ENCODE peak calls at places on chromosomes 1 and 21, in six cellular contexts. One of them, this sample, is unnamed.
A peak's percentile ranks its signal among the peaks of the same experiment; 100 is the strongest.

GRCh38 chr1:115184951-115185331 is 95.6 kb upstream of the TSPAN2 start:
- DNase-seq in K562: no peak
- DNase-seq in GM12878: no peak
- DNase-seq in H1: no peak
- DNase-seq in HepG2: no peak
- DNase-seq in SK-N-SH: no peak
- DNase-seq in this sample: no peak

GRCh38 chr21:32917392-32918135 is 108.2 kb upstream of the OLIG2 start:
- DNase-seq in K562: no peak
- DNase-seq in GM12878: no peak
- DNase-seq in H1: no peak
- DNase-seq in SK-N-SH: no peak
- DNase-seq in HepG2: no peak
- DNase-seq in this sample: no peak

GRCh38 chr1:29399465-29399864 is 163.1 kb downstream of the PTPRU start:
- DNase-seq in SK-N-SH: no peak
- DNase-seq in H1: no peak
- DNase-seq in GM12878: no peak
- DNase-seq in HepG2: no peak
- DNase-seq in K562: no peak
- DNase-seq in this sample: no peak

GRCh38 chr1:231518485-231519035 is 9.9 kb upstream of the TSNAX start:
- DNase-seq in H1: no peak
- DNase-seq in K562: peak; percentile 42
- DNase-seq in GM12878: no peak
- DNase-seq in HepG2: no peak
- DNase-seq in SK-N-SH: no peak
- DNase-seq in this sample: no peak

GRCh38 chr1:153251087-153251486 is 8.4 kb upstream of the LORICRIN start:
- DNase-seq in HepG2: no peak
- DNase-seq in SK-N-SH: no peak
- DNase-seq in K562: no peak
- DNase-seq in GM12878: no peak
- DNase-seq in H1: no peak
- DNase-seq in this sample: no peak

GRCh38 chr1:72365693-72366092 is 83.4 kb upstream of the NEGR1 start:
- DNase-seq in HepG2: no peak
- DNase-seq in GM12878: no peak
- DNase-seq in SK-N-SH: no peak
- DNase-seq in H1: no peak
- DNase-seq in K562: no peak
- DNase-seq in this sample: no peak

GRCh38 chr21:46022551-46023107 is 41.1 kb downstream of the COL6A1 start:
- DNase-seq in HepG2: peak; percentile 6
- DNase-seq in GM12878: no peak
- DNase-seq in H1: no peak
- DNase-seq in SK-N-SH: no peak
- DNase-seq in K562: peak; percentile 74
- DNase-seq in this sample: no peak

GRCh38 chr1:109796484-109797305 is 33.0 kb upstream of the EPS8L3 start:
- DNase-seq in SK-N-SH: no peak
- DNase-seq in GM12878: no peak
- DNase-seq in H1: no peak
- DNase-seq in HepG2: no peak
- DNase-seq in K562: peak; percentile 52
- DNase-seq in this sample: no peak

GRCh38 chr21:24456358-24456757 is 1150.9 kb downstream of the MRPL39 start:
- DNase-seq in K562: no peak
- DNase-seq in HepG2: no peak
- DNase-seq in H1: no peak
- DNase-seq in GM12878: no peak
- DNase-seq in SK-N-SH: no peak
- DNase-seq in this sample: no peak

GRCh38 chr1:211517006-211517405 is 25.0 kb upstream of the RD3 start:
- DNase-seq in H1: no peak
- DNase-seq in HepG2: peak; percentile 33
- DNase-seq in GM12878: no peak
- DNase-seq in K562: peak; percentile 40
- DNase-seq in SK-N-SH: no peak
- DNase-seq in this sample: no peak

GRCh38 chr1:20633190-20634064 is at the start of gene PINK1:
- DNase-seq in H1: peak; percentile 67
- DNase-seq in SK-N-SH: peak; percentile 95
- DNase-seq in GM12878: no peak
- DNase-seq in HepG2: peak; percentile 86
- DNase-seq in K562: peak; percentile 90
- DNase-seq in this sample: peak; percentile 80

GRCh38 chr1:151612506-151613274 is 840 bp downstream of the SNX27 start:
- DNase-seq in SK-N-SH: peak; percentile 77
- DNase-seq in H1: no peak
- DNase-seq in K562: peak; percentile 40
- DNase-seq in HepG2: no peak
- DNase-seq in GM12878: no peak
- DNase-seq in this sample: peak; percentile 37

GRCh38 chr1:19949016-19949415 is 25.6 kb upstream of the PLA2G2E start:
- DNase-seq in HepG2: peak; percentile 28
- DNase-seq in K562: no peak
- DNase-seq in GM12878: no peak
- DNase-seq in SK-N-SH: no peak
- DNase-seq in H1: peak; percentile 38
- DNase-seq in this sample: no peak

GRCh38 chr1:239816090-239816812 is 275.4 kb upstream of the FMN2 start:
- DNase-seq in H1: no peak
- DNase-seq in K562: no peak
- DNase-seq in GM12878: no peak
- DNase-seq in SK-N-SH: no peak
- DNase-seq in HepG2: peak; percentile 23
- DNase-seq in this sample: peak; percentile 75

GRCh38 chr1:243956448-243956847 is 94.6 kb upstream of the ZBTB18 start:
- DNase-seq in SK-N-SH: no peak
- DNase-seq in H1: no peak
- DNase-seq in GM12878: no peak
- DNase-seq in K562: no peak
- DNase-seq in HepG2: no peak
- DNase-seq in this sample: no peak

GRCh38 chr1:207361910-207362309 is 40.4 kb downstream of the CD55 start:
- DNase-seq in SK-N-SH: no peak
- DNase-seq in GM12878: no peak
- DNase-seq in K562: peak; percentile 54
- DNase-seq in HepG2: no peak
- DNase-seq in H1: no peak
- DNase-seq in this sample: no peak

GRCh38 chr1:207364622-207365021 is 43.1 kb downstream of the CD55 start:
- DNase-seq in K562: no peak
- DNase-seq in HepG2: no peak
- DNase-seq in GM12878: no peak
- DNase-seq in H1: no peak
- DNase-seq in SK-N-SH: no peak
- DNase-seq in this sample: no peak

GRCh38 chr1:207366022-207366421 is 44.5 kb downstream of the CD55 start:
- DNase-seq in K562: no peak
- DNase-seq in HepG2: no peak
- DNase-seq in H1: no peak
- DNase-seq in GM12878: no peak
- DNase-seq in SK-N-SH: no peak
- DNase-seq in this sample: no peak

GRCh38 chr1:207362962-207363858 is 41.7 kb downstream of the CD55 start:
- DNase-seq in K562: peak; percentile 77
- DNase-seq in H1: no peak
- DNase-seq in SK-N-SH: no peak
- DNase-seq in GM12878: no peak
- DNase-seq in HepG2: no peak
- DNase-seq in this sample: no peak

GRCh38 chr1:207365063-207365462 is 43.6 kb downstream of the CD55 start:
- DNase-seq in GM12878: no peak
- DNase-seq in K562: no peak
- DNase-seq in SK-N-SH: no peak
- DNase-seq in H1: no peak
- DNase-seq in HepG2: no peak
- DNase-seq in this sample: no peak
- TF ChIP-seq GABPA in GM12878: no peak
- TF ChIP-seq GABPA in K562: no peak
- TF ChIP-seq GABPA in SK-N-SH: no peak
- TF ChIP-seq GABPA in H1: no peak
- TF ChIP-seq GABPA in HepG2: no peak
- TF ChIP-seq GABPA in this sample: no peak

GRCh38 chr1:17212487-17213121 is 7.7 kb downstream of the PADI1 start:
- DNase-seq in SK-N-SH: peak; percentile 47
- DNase-seq in H1: no peak
- DNase-seq in GM12878: no peak
- DNase-seq in K562: no peak
- DNase-seq in HepG2: no peak
- DNase-seq in this sample: peak; percentile 63
- TF ChIP-seq POLR2AphosphoS5 in SK-N-SH: no peak
- TF ChIP-seq POLR2AphosphoS5 in H1: no peak
- TF ChIP-seq POLR2AphosphoS5 in GM12878: no peak
- TF ChIP-seq POLR2AphosphoS5 in K562: no peak
- TF ChIP-seq POLR2AphosphoS5 in HepG2: no peak
- TF ChIP-seq POLR2AphosphoS5 in this sample: peak; percentile 96

DNA sequence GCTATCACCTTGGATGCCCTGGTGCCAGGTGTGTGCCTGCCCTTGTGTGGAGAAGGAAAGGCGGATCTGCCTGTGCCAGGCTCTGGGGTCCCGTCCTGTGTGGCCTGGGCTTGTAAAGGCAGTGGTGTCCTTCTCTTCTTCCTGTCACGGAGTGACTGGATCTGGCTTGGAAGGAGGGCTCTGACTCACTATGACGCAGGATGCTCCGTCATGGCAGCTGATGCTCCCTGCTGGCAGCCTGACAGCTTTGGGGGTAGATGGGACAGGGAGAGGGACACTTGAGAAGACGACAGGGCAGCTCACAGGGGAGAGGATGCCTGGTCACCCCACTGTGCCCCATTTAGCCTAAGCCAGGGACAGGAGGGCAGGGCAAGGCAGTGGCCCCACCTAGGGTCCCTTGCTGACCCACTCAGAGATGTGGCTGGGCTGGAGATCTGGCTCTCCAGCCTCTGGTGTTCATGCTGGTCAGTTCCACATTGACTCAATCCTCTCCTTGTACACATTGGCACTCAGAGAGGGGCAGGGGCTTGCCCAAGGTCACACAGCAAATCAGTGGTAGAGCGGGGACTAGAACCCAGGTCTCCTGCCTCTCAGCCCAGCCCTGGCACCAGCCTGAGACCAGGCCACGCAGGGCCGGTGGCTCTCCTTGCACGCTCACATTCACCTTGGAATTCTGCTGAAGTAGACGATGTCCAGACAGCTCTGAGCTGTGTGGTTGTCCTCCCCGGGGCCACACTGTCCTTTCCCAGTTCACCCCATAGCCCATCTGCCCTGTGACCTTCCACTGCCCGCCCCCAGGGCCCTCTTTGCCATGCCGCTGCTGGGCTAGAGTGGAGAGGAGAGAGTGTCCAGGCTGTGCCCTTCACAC is 2.8 kb upstream of the FAM131C start:
- DNase-seq in GM12878: no peak
- DNase-seq in HepG2: no peak
- DNase-seq in SK-N-SH: no peak
- DNase-seq in H1: no peak
- DNase-seq in K562: peak; percentile 88
- DNase-seq in this sample: no peak
- TF ChIP-seq GABPA in GM12878: no peak
- TF ChIP-seq GABPA in HepG2: no peak
- TF ChIP-seq GABPA in SK-N-SH: no peak
- TF ChIP-seq GABPA in H1: no peak
- TF ChIP-seq GABPA in K562: no peak
- TF ChIP-seq GABPA in this sample: no peak

DNA sequence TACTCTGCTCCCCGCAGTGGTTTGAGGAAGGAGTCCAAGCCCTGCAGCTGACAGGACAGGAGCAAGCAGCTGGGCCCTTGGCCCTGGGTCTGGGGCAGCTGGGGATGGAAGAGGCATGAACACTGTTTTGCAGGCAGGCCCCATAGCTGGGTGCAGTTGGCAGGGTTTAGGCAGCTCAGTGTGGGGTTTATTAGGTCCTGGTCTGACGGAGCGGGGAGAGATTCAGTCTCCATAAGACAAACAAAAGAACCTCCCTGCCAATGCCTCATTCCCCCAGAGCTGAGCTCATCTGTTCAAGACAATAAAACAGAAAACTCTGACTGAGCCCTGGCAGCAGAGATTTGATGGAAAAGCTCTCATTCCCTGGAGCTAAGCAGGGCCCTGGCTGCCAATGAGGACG is 37.3 kb downstream of the OLFML2B start:
- DNase-seq in H1: no peak
- DNase-seq in SK-N-SH: no peak
- DNase-seq in K562: no peak
- DNase-seq in HepG2: no peak
- DNase-seq in GM12878: no peak
- DNase-seq in this sample: no peak
- TF ChIP-seq POLR2AphosphoS5 in H1: no peak
- TF ChIP-seq POLR2AphosphoS5 in SK-N-SH: no peak
- TF ChIP-seq POLR2AphosphoS5 in K562: no peak
- TF ChIP-seq POLR2AphosphoS5 in HepG2: no peak
- TF ChIP-seq POLR2AphosphoS5 in GM12878: no peak
- TF ChIP-seq POLR2AphosphoS5 in this sample: no peak

DNA sequence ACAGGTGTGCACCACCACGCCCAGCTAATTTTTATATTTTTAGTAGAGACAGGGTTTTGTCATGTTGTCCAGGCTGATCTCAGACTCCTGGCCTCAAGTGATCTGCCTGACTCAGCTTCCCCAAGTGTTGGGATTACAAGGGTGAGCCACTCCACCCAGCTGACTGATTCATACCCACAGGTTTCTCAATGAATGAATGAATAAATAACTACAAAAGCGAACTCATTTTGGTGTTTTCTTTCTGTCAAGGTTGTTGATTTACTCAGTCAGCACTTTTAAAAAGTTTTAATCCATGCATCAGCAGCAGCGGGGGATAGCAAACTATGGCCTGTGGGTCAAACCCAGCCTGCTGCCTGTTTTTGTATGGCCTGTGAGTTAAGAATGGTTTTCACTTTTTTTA is 217.5 kb downstream of the FAF1 start:
- DNase-seq in HepG2: no peak
- DNase-seq in GM12878: no peak
- DNase-seq in SK-N-SH: no peak
- DNase-seq in K562: no peak
- DNase-seq in H1: no peak
- DNase-seq in this sample: no peak
- TF ChIP-seq GABPA in HepG2: no peak
- TF ChIP-seq GABPA in GM12878: no peak
- TF ChIP-seq GABPA in SK-N-SH: no peak
- TF ChIP-seq GABPA in K562: no peak
- TF ChIP-seq GABPA in H1: no peak
- TF ChIP-seq GABPA in this sample: no peak

GRCh38 chr21:44869860-44870747 is 3.4 kb downstream of the PTTG1IP start:
- DNase-seq in SK-N-SH: no peak
- DNase-seq in H1: no peak
- DNase-seq in GM12878: no peak
- DNase-seq in HepG2: peak; percentile 96
- DNase-seq in K562: peak; percentile 85
- DNase-seq in this sample: no peak
- TF ChIP-seq POLR2AphosphoS5 in SK-N-SH: peak; percentile 38
- TF ChIP-seq POLR2AphosphoS5 in H1: no peak
- TF ChIP-seq POLR2AphosphoS5 in GM12878: no peak
- TF ChIP-seq POLR2AphosphoS5 in HepG2: no peak
- TF ChIP-seq POLR2AphosphoS5 in K562: no peak
- TF ChIP-seq POLR2AphosphoS5 in this sample: no peak

GRCh38 chr1:27563407-27564263 is 40.3 kb downstream of the AHDC1 start:
- DNase-seq in H1: no peak
- DNase-seq in K562: peak; percentile 84
- DNase-seq in GM12878: no peak
- DNase-seq in SK-N-SH: no peak
- DNase-seq in HepG2: peak; percentile 95
- DNase-seq in this sample: no peak
- TF ChIP-seq GABPA in H1: no peak
- TF ChIP-seq GABPA in K562: no peak
- TF ChIP-seq GABPA in GM12878: no peak
- TF ChIP-seq GABPA in SK-N-SH: no peak
- TF ChIP-seq GABPA in HepG2: peak; percentile 68
- TF ChIP-seq GABPA in this sample: no peak